ENCODE peak calls at places on chromosomes 12 and 14, in ten cellular contexts. One of them, this sample, is unnamed.

GRCh38 chr12:85955127-85955526 is 81.0 kb downstream of the NTS start:
- DNase-seq in GOT3: no peak
- DNase-seq in thyroid gland: no peak
- DNase-seq in ovary: no peak
- DNase-seq in activated B cell treated with CpG ODN at 0.5 μM for 24 hours: no peak
- DNase-seq in dorsolateral prefrontal cortex: no peak
- DNase-seq in osteocyte: no peak
- DNase-seq in lung microvascular endothelial cell: no peak
- DNase-seq in EH: no peak
- DNase-seq in Right ventricle myocardium superior: no peak
- DNase-seq in this sample: no peak

GRCh38 chr12:127106723-127107122 is 1160.2 kb upstream of the TMEM132C start:
- DNase-seq in Right ventricle myocardium superior: no peak
- DNase-seq in dorsolateral prefrontal cortex: no peak
- DNase-seq in activated B cell treated with CpG ODN at 0.5 μM for 24 hours: no peak
- DNase-seq in osteocyte: no peak
- DNase-seq in GOT3: no peak
- DNase-seq in thyroid gland: no peak
- DNase-seq in ovary: no peak
- DNase-seq in lung microvascular endothelial cell: no peak
- DNase-seq in EH: no peak
- DNase-seq in this sample: no peak

GRCh38 chr14:92914087-92914656 is 8.8 kb upstream of the CHGA start:
- DNase-seq in Right ventricle myocardium superior: no peak
- DNase-seq in dorsolateral prefrontal cortex: no peak
- DNase-seq in GOT3: no peak
- DNase-seq in osteocyte: no peak
- DNase-seq in activated B cell treated with CpG ODN at 0.5 μM for 24 hours: no peak
- DNase-seq in lung microvascular endothelial cell: peak
- DNase-seq in EH: peak
- DNase-seq in ovary: no peak
- DNase-seq in thyroid gland: peak
- DNase-seq in this sample: no peak

GRCh38 chr14:29463727-29464370 is 463.8 kb downstream of the PRKD1 start:
- DNase-seq in EH: peak
- DNase-seq in GOT3: no peak
- DNase-seq in lung microvascular endothelial cell: peak
- DNase-seq in activated B cell treated with CpG ODN at 0.5 μM for 24 hours: no peak
- DNase-seq in osteocyte: no peak
- DNase-seq in Right ventricle myocardium superior: no peak
- DNase-seq in thyroid gland: no peak
- DNase-seq in ovary: no peak
- DNase-seq in dorsolateral prefrontal cortex: no peak
- DNase-seq in this sample: no peak

GRCh38 chr12:131362290-131363211 is 348.3 kb upstream of the SFSWAP start:
- DNase-seq in Right ventricle myocardium superior: no peak
- DNase-seq in dorsolateral prefrontal cortex: no peak
- DNase-seq in GOT3: no peak
- DNase-seq in ovary: no peak
- DNase-seq in activated B cell treated with CpG ODN at 0.5 μM for 24 hours: no peak
- DNase-seq in lung microvascular endothelial cell: no peak
- DNase-seq in thyroid gland: no peak
- DNase-seq in osteocyte: no peak
- DNase-seq in EH: no peak
- DNase-seq in this sample: no peak

GRCh38 chr12:69500631-69501030 is 30.4 kb downstream of the FRS2 start:
- DNase-seq in osteocyte: no peak
- DNase-seq in EH: peak
- DNase-seq in GOT3: no peak
- DNase-seq in activated B cell treated with CpG ODN at 0.5 μM for 24 hours: no peak
- DNase-seq in dorsolateral prefrontal cortex: no peak
- DNase-seq in lung microvascular endothelial cell: no peak
- DNase-seq in thyroid gland: no peak
- DNase-seq in Right ventricle myocardium superior: no peak
- DNase-seq in ovary: no peak
- DNase-seq in this sample: no peak

GRCh38 chr14:93962701-93963601 is 13.4 kb downstream of the ASB2 start:
- DNase-seq in GOT3: no peak
- DNase-seq in dorsolateral prefrontal cortex: no peak
- DNase-seq in thyroid gland: no peak
- DNase-seq in osteocyte: no peak
- DNase-seq in lung microvascular endothelial cell: peak
- DNase-seq in activated B cell treated with CpG ODN at 0.5 μM for 24 hours: peak
- DNase-seq in Right ventricle myocardium superior: no peak
- DNase-seq in ovary: no peak
- DNase-seq in EH: peak
- DNase-seq in this sample: no peak

GRCh38 chr14:105294142-105294597 is 6.6 kb downstream of the BRF1 start:
- DNase-seq in osteocyte: no peak
- DNase-seq in Right ventricle myocardium superior: peak
- DNase-seq in dorsolateral prefrontal cortex: no peak
- DNase-seq in GOT3: no peak
- DNase-seq in thyroid gland: no peak
- DNase-seq in lung microvascular endothelial cell: peak
- DNase-seq in ovary: no peak
- DNase-seq in activated B cell treated with CpG ODN at 0.5 μM for 24 hours: peak
- DNase-seq in EH: peak
- DNase-seq in this sample: peak

GRCh38 chr12:91833780-91834359 is 311.8 kb downstream of the BTG1 start:
- DNase-seq in activated B cell treated with CpG ODN at 0.5 μM for 24 hours: no peak
- DNase-seq in osteocyte: no peak
- DNase-seq in dorsolateral prefrontal cortex: no peak
- DNase-seq in GOT3: no peak
- DNase-seq in thyroid gland: no peak
- DNase-seq in Right ventricle myocardium superior: no peak
- DNase-seq in ovary: no peak
- DNase-seq in EH: no peak
- DNase-seq in lung microvascular endothelial cell: no peak
- DNase-seq in this sample: no peak

GRCh38 chr12:98373982-98374381 is 141.4 kb upstream of the TMPO start:
- DNase-seq in Right ventricle myocardium superior: no peak
- DNase-seq in activated B cell treated with CpG ODN at 0.5 μM for 24 hours: no peak
- DNase-seq in thyroid gland: no peak
- DNase-seq in GOT3: no peak
- DNase-seq in dorsolateral prefrontal cortex: no peak
- DNase-seq in ovary: no peak
- DNase-seq in osteocyte: no peak
- DNase-seq in lung microvascular endothelial cell: peak
- DNase-seq in EH: peak
- DNase-seq in this sample: no peak

GRCh38 chr12:3097186-3097804 is 20.1 kb downstream of the TSPAN9 start:
- DNase-seq in Right ventricle myocardium superior: peak
- DNase-seq in osteocyte: no peak
- DNase-seq in activated B cell treated with CpG ODN at 0.5 μM for 24 hours: no peak
- DNase-seq in dorsolateral prefrontal cortex: no peak
- DNase-seq in GOT3: no peak
- DNase-seq in lung microvascular endothelial cell: peak
- DNase-seq in EH: no peak
- DNase-seq in ovary: peak
- DNase-seq in thyroid gland: peak
- DNase-seq in this sample: no peak

GRCh38 chr14:68042002-68042401 is 222.4 kb downstream of the RAD51B start:
- DNase-seq in osteocyte: no peak
- DNase-seq in EH: no peak
- DNase-seq in lung microvascular endothelial cell: no peak
- DNase-seq in ovary: no peak
- DNase-seq in activated B cell treated with CpG ODN at 0.5 μM for 24 hours: no peak
- DNase-seq in dorsolateral prefrontal cortex: no peak
- DNase-seq in GOT3: no peak
- DNase-seq in Right ventricle myocardium superior: no peak
- DNase-seq in thyroid gland: no peak
- DNase-seq in this sample: no peak